ENCODE peak calls at places on chromosomes 7 and 10, in seven cellular contexts. Q, V, A, X, U, G and R are unnamed samples.

GRCh38 chr10:101303087-101303753 is 50.7 kb upstream of the BTRC start:
- DNase-seq in Q (no peak), V (no peak), A (no peak), X (no peak), U (no peak), G (no peak), R (no peak)

GRCh38 chr10:34489973-34490372 is 325.1 kb downstream of the PARD3 start:
- DNase-seq in Q (no peak), V (no peak), A (no peak), X (no peak), U (no peak), G (no peak), R (no peak)

GRCh38 chr7:50342616-50343114 is 38.1 kb downstream of the IKZF1 start:
- DNase-seq in Q (peak; percentile 90), V (peak; percentile 25), A (no peak), X (peak; percentile 28), U (no peak), G (no peak), R (no peak)

GRCh38 chr7:3923307-3923918 is 622.4 kb downstream of the SDK1 start:
- DNase-seq in Q (no peak), V (no peak), A (no peak), X (peak; percentile 68), U (no peak), G (no peak), R (no peak)

GRCh38 chr10:53898532-53898931 is 902.5 kb downstream of the PCDH15 start:
- DNase-seq in Q (no peak), V (no peak), A (no peak), X (no peak), U (no peak), G (no peak), R (no peak)

GRCh38 chr7:156589808-156590207 is 50.8 kb upstream of the RNF32 start:
- DNase-seq in Q (no peak), V (no peak), A (no peak), X (no peak), U (no peak), G (no peak), R (no peak)

GRCh38 chr7:156635529-156636385 is 4.8 kb upstream of the RNF32 start:
- DNase-seq in Q (no peak), V (no peak), A (no peak), X (no peak), U (no peak), G (no peak), R (no peak)

GRCh38 chr7:49776994-49777393 is 3.6 kb downstream of the VWC2 start:
- DNase-seq in Q (no peak), V (peak; percentile 79), A (peak; percentile 19), X (peak; percentile 50), U (no peak), G (no peak), R (no peak)

GRCh38 chr10:118966131-118967125 is 63.1 kb upstream of the NANOS1 start:
- DNase-seq in Q (no peak), V (no peak), A (no peak), X (no peak), U (no peak), G (no peak), R (no peak)

GRCh38 chr10:44974082-44974627 is 4.5 kb downstream of the DEPP1 start:
- DNase-seq in Q (peak; percentile 78), V (no peak), A (no peak), X (no peak), U (no peak), G (no peak), R (no peak)

GRCh38 chr7:128407751-128408708 is 1.8 kb downstream of the IMPDH1 start:
- DNase-seq in Q (no peak), V (peak; percentile 52), A (no peak), X (no peak), U (no peak), G (no peak), R (no peak)
- H3K4me1 ChIP-seq in Q (peaks cover 70% of the 10 kb centered on the region), V (peaks cover 39% of the 10 kb centered on the region), A (peaks cover 62% of the 10 kb centered on the region), X (peaks cover 32% of the 10 kb centered on the region), U (peaks cover 35% of the 10 kb centered on the region), G (peaks cover 24% of the 10 kb centered on the region), R (peaks cover 38% of the 10 kb centered on the region)

DNA sequence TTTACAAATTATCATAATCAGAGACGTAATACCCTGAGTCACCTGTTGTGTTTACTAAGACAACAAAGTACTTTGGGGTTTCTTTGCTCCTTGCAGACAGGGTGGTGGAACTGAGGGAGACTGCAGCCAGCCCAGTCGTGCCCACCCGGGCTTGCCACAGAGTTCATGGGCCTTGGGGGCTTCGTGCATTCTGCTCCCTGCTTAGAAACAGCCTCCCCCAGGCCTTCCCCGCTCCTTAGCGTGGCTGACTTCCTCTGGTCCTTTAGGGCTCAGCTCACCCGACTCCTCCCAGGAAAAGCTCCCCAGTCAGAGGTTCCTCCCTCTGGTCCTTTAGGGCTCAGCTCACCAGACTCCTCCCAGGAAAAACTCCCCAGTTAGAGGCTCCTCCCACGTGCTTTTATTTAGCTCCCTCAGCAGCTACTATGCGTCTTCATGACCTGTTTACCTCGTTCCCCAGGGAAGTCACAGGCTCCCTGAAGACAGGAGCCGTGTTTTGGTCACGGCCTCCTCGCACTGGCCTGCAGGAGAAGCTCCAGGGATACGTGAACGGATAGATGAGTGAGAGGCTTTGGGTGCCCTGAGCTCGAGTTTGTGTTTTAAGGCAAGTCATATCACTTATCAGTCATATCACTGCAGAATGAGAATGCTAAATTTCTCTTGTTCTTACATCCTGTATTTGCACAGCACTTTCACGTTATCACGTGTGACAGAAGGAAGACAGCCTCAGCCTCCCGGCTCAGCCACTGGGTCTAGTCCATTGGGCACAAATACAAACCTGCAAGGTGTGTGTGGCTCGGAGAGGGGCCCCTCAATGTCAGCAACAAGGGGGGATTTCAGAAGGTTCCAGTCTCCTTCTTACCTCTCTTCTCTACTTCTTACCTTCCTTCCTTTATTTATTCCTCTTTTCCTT is 52.7 kb upstream of the VIPR2 start:
- DNase-seq in Q (no peak), V (peak; percentile 53), A (no peak), X (no peak), U (no peak), G (no peak), R (no peak)
- TF ChIP-seq CTCF in Q (no peak), V (no peak), A (no peak), X (no peak), U (no peak), G (no peak), R (no peak)

DNA sequence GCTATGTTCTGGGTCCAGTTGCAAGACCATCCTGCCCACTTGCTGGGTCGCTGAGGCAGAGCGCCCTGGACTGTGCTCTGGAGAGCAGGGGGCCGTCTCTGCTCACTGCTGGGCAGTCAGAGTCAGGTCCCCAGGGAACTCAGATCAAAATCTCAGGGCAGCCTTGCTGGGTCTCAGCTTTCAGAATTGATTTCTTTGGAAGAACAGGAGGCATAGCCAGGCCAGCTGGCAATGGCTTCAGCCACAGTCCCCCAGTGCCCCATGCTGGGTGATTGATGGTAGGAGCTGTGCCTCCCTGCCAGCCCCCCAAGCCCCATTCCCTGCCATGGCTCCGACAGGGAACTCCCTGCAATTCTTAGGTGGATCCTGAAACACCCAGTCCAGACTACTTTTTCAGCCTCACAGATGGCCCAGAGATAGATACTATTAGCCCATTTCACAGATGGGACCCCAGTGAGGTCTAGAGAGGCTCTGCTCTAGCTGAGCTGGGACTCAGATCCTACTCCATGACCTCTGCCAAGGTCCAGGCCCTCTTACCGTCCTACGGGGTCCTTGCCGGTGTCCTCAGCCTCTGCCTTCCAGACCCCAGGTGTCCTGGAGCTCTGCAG is 470 bp downstream of the MMRN2 start:
- DNase-seq in Q (no peak), V (no peak), A (no peak), X (no peak), U (no peak), G (no peak), R (peak; percentile 2)
- H3K4me1 ChIP-seq in Q (peaks cover 81% of the 10 kb centered on the region), V (peaks cover 33% of the 10 kb centered on the region), A (peaks cover 59% of the 10 kb centered on the region), X (peaks cover 21% of the 10 kb centered on the region), U (peaks cover 60% of the 10 kb centered on the region), G (no peaks in the 10 kb centered on the region), R (peaks cover 64% of the 10 kb centered on the region)

GRCh38 chr7:117639966-117640365 is 160.1 kb downstream of the CFTR start:
- DNase-seq in Q (no peak), V (no peak), A (no peak), X (no peak), U (no peak), G (no peak), R (no peak)

GRCh38 chr7:117640465-117640864 is 160.6 kb downstream of the CFTR start:
- DNase-seq in Q (no peak), V (no peak), A (no peak), X (no peak), U (no peak), G (no peak), R (no peak)

DNA sequence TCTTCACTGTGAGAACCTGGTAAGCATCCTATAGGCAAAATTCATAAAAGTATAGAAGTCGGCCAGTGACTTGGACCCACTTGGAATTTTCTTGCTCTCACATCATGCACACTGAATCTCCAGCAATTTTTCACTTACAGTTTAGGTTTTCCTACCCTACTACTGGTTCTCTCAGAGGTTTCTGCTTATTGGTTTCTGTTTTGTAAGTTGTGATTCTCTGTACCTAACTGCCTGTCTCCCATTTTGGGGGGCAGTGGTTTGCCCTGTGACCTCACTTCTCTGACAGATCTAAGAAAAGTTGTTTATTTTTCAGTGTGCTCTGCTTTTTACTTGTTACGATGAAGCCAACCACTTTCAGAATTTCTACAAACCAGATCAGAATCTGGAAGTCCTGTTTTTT is 158.1 kb downstream of the CFTR start:
- DNase-seq in Q (no peak), V (no peak), A (no peak), X (no peak), U (no peak), G (no peak), R (no peak)
- TF ChIP-seq CTCF in Q (no peak), V (no peak), A (no peak), X (no peak), U (no peak), G (no peak), R (no peak)

GRCh38 chr10:97224483-97225435 is 39.0 kb upstream of the SLIT1 start:
- DNase-seq in Q (no peak), V (no peak), A (no peak), X (no peak), U (no peak), G (no peak), R (no peak)

GRCh38 chr10:97217299-97217698 is 31.5 kb upstream of the SLIT1 start:
- DNase-seq in Q (no peak), V (no peak), A (no peak), X (no peak), U (no peak), G (no peak), R (no peak)

GRCh38 chr10:97215619-97216018 is 29.9 kb upstream of the SLIT1 start:
- DNase-seq in Q (no peak), V (no peak), A (no peak), X (no peak), U (no peak), G (no peak), R (no peak)

GRCh38 chr10:97222346-97222961 is 36.7 kb upstream of the SLIT1 start:
- DNase-seq in Q (no peak), V (peak; percentile 90), A (no peak), X (peak; percentile 31), U (no peak), G (no peak), R (no peak)

DNA sequence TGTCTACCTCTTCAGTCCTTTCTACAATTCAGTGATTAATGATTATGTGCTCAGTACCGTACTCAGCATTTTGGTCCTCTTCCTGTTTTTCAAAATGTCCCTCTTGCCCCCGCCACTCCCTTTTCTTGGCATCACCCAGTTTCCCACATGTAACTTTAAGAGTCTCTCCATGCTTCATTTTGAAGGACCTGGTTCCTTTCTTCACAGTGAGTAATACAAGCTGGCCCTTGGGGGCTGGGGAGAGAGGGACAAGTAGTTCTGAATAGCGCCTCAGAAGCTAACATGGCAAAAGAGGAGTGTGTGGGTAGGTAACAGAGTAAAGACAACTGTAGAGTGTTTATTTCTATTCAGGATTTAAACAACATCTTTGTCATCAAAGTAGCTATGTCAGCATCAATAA is 34.6 kb upstream of the SLIT1 start:
- DNase-seq in Q (no peak), V (no peak), A (no peak), X (no peak), U (no peak), G (no peak), R (no peak)
- H3K4me1 ChIP-seq in Q (peaks cover 16% of the 10 kb centered on the region), V (peaks cover 15% of the 10 kb centered on the region), A (no peaks in the 10 kb centered on the region), X (no peaks in the 10 kb centered on the region), U (no peaks in the 10 kb centered on the region), G (no peaks in the 10 kb centered on the region), R (no peaks in the 10 kb centered on the region)